ENCODE peak calls at places on chromosomes 13 and 19, in seven cellular contexts. One of them, this sample, is unnamed.
A peak's percentile ranks its signal among the peaks of the same experiment; 100 is the strongest.

GRCh38 chr19:53808710-53809125 is 15.4 kb downstream of the NLRP12 start:
- DNase-seq in uterus: no peak
- DNase-seq in GOT3: no peak
- DNase-seq in effector CD4-positive, alpha-beta T cell: no peak
- DNase-seq in AG04449: no peak
- DNase-seq in BE2C: no peak
- DNase-seq in posterior vena cava: no peak
- DNase-seq in this sample: no peak

GRCh38 chr19:18590273-18591272 is 2.0 kb downstream of the REX1BD start:
- DNase-seq in uterus: no peak
- DNase-seq in BE2C: peak; percentile 98
- DNase-seq in posterior vena cava: peak; percentile 90
- DNase-seq in GOT3: no peak
- DNase-seq in effector CD4-positive, alpha-beta T cell: no peak
- DNase-seq in AG04449: no peak
- DNase-seq in this sample: no peak

GRCh38 chr13:109773276-109773675 is 13.1 kb downstream of the IRS2 start:
- DNase-seq in AG04449: no peak
- DNase-seq in uterus: no peak
- DNase-seq in effector CD4-positive, alpha-beta T cell: no peak
- DNase-seq in BE2C: no peak
- DNase-seq in posterior vena cava: no peak
- DNase-seq in GOT3: no peak
- DNase-seq in this sample: no peak

GRCh38 chr19:14943601-14944000 is 2.3 kb downstream of the OR7C2 start:
- DNase-seq in posterior vena cava: no peak
- DNase-seq in GOT3: no peak
- DNase-seq in effector CD4-positive, alpha-beta T cell: no peak
- DNase-seq in BE2C: no peak
- DNase-seq in uterus: no peak
- DNase-seq in AG04449: no peak
- DNase-seq in this sample: no peak

GRCh38 chr13:97826421-97826965 is 127.0 kb upstream of the IPO5 start:
- DNase-seq in posterior vena cava: no peak
- DNase-seq in uterus: no peak
- DNase-seq in effector CD4-positive, alpha-beta T cell: no peak
- DNase-seq in BE2C: no peak
- DNase-seq in GOT3: no peak
- DNase-seq in AG04449: no peak
- DNase-seq in this sample: no peak

GRCh38 chr13:28376604-28377003 is 118.3 kb downstream of the FLT1 start:
- DNase-seq in BE2C: no peak
- DNase-seq in AG04449: no peak
- DNase-seq in effector CD4-positive, alpha-beta T cell: no peak
- DNase-seq in uterus: no peak
- DNase-seq in GOT3: no peak
- DNase-seq in posterior vena cava: no peak
- DNase-seq in this sample: no peak

GRCh38 chr13:21008026-21008425 is 53.4 kb downstream of the LATS2 start:
- DNase-seq in BE2C: no peak
- DNase-seq in effector CD4-positive, alpha-beta T cell: no peak
- DNase-seq in AG04449: no peak
- DNase-seq in posterior vena cava: no peak
- DNase-seq in uterus: no peak
- DNase-seq in GOT3: no peak
- DNase-seq in this sample: no peak

GRCh38 chr19:44875666-44876418 is 15.2 kb upstream of the TOMM40 start:
- DNase-seq in GOT3: no peak
- DNase-seq in effector CD4-positive, alpha-beta T cell: no peak
- DNase-seq in posterior vena cava: no peak
- DNase-seq in uterus: no peak
- DNase-seq in BE2C: no peak
- DNase-seq in AG04449: no peak
- DNase-seq in this sample: no peak

GRCh38 chr19:33554821-33555220 is 33.2 kb upstream of the PEPD start:
- DNase-seq in GOT3: no peak
- DNase-seq in effector CD4-positive, alpha-beta T cell: no peak
- DNase-seq in posterior vena cava: peak; percentile 49
- DNase-seq in AG04449: no peak
- DNase-seq in uterus: no peak
- DNase-seq in BE2C: no peak
- DNase-seq in this sample: no peak

GRCh38 chr19:42683917-42684513 is 56.3 kb downstream of the PSG3 start:
- DNase-seq in effector CD4-positive, alpha-beta T cell: no peak
- DNase-seq in AG04449: no peak
- DNase-seq in posterior vena cava: no peak
- DNase-seq in BE2C: peak; percentile 25
- DNase-seq in uterus: no peak
- DNase-seq in GOT3: no peak
- DNase-seq in this sample: no peak

GRCh38 chr13:20526664-20527063 is 1.0 kb upstream of the CRYL1 start:
- DNase-seq in posterior vena cava: no peak
- DNase-seq in GOT3: no peak
- DNase-seq in AG04449: no peak
- DNase-seq in uterus: no peak
- DNase-seq in effector CD4-positive, alpha-beta T cell: no peak
- DNase-seq in BE2C: no peak
- DNase-seq in this sample: no peak

GRCh38 chr19:55647732-55648656 is at the start of gene CCDC106:
- DNase-seq in GOT3: no peak
- DNase-seq in effector CD4-positive, alpha-beta T cell: no peak
- DNase-seq in posterior vena cava: peak; percentile 91
- DNase-seq in BE2C: peak; percentile 75
- DNase-seq in AG04449: no peak
- DNase-seq in uterus: peak; percentile 78
- DNase-seq in this sample: no peak

GRCh38 chr19:33219261-33219812 is 6.3 kb downstream of the SLC7A10 start:
- DNase-seq in AG04449: no peak
- DNase-seq in GOT3: no peak
- DNase-seq in BE2C: no peak
- DNase-seq in effector CD4-positive, alpha-beta T cell: no peak
- DNase-seq in uterus: no peak
- DNase-seq in posterior vena cava: no peak
- DNase-seq in this sample: no peak

GRCh38 chr13:46615888-46616531 is 63.0 kb downstream of the LRCH1 start:
- DNase-seq in uterus: peak; percentile 66
- DNase-seq in GOT3: no peak
- DNase-seq in AG04449: no peak
- DNase-seq in posterior vena cava: no peak
- DNase-seq in BE2C: no peak
- DNase-seq in effector CD4-positive, alpha-beta T cell: no peak
- DNase-seq in this sample: no peak